ENCODE peak calls at places on chromosome 11, in four cellular contexts. N, I, Q and D are unnamed samples.

GRCh38 chr11:118265954-118266353 is 1.9 kb upstream of the MPZL2 start:
- DNase-seq in N (no peak), I (no peak), Q (no peak), D (peak; percentile 49)

GRCh38 chr11:67001332-67001731 is 21.6 kb upstream of the SYT12 start:
- DNase-seq in N (no peak), I (no peak), Q (no peak), D (no peak)

GRCh38 chr11:74466916-74467885 is at the start of gene KCNE3:
- DNase-seq in N (no peak), I (peak; percentile 78), Q (no peak), D (peak; percentile 13)

GRCh38 chr11:6647282-6647679 is 8.3 kb downstream of the DCHS1 start:
- DNase-seq in N (peak; percentile 56), I (no peak), Q (no peak), D (peak; percentile 67)

GRCh38 chr11:72528121-72528520 is 93.8 kb upstream of the CLPB start:
- DNase-seq in N (no peak), I (no peak), Q (no peak), D (no peak)

GRCh38 chr11:113991170-113991569 is 16.3 kb downstream of the HTR3A start:
- DNase-seq in N (peak; percentile 8), I (peak; percentile 35), Q (no peak), D (peak; percentile 38)

GRCh38 chr11:46122955-46123354 is 1.7 kb upstream of the PHF21A start:
- DNase-seq in N (peak; percentile 53), I (no peak), Q (no peak), D (peak; percentile 32)

GRCh38 chr11:129146196-129146595 is 45.9 kb downstream of the ARHGAP32 start:
- DNase-seq in N (peak; percentile 64), I (no peak), Q (no peak), D (no peak)

GRCh38 chr11:19259487-19260345 is 19.0 kb upstream of the E2F8 start:
- DNase-seq in N (peak; percentile 54), I (peak; percentile 59), Q (no peak), D (peak; percentile 73)

GRCh38 chr11:13249992-13250391 is 27.6 kb upstream of the BMAL1 start:
- DNase-seq in N (no peak), I (no peak), Q (no peak), D (peak; percentile 3)
- TF ChIP-seq FOS in N (no peak), I (no peak), Q (no peak), D (no peak)

DNA sequence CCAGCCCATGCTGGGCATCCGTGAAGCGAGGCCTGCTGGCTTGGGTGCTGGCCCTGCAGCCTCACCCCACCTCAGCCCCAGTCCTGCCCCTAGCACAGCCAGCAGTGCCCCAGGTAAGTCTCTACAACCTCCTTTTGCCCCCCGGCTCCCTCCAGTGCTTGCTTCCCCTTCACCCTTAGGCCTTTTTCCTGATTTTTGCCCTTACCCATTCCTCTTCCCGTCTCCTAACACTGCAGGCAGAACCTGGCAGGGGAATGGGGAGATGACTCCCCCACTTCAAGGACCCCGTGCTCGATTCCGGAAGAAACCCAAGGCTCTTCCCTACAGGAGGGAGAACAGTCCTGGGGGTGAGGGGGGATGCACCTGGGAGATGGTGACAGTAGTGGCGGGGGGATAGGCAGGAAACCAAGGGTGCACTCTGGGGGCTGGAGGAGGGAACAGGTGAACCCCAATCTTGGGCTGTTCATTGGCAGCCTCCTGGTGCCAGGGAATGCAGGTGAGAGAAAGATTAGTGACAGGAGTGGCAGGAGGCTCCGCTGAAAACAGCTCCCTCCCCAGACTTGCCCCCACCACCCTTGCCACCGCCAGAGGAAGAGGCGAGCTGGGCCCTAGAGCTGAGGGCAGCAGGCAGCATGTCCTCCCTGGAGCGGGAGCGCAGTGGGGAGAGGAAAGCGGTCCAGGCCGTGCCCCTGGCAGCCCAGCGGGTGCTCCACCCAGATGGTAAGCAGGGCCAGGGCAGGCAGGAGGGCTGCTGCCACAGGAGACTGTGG is 14.2 kb downstream of the ROBO3 start:
- DNase-seq in N (no peak), I (no peak), Q (no peak), D (no peak)
- TF ChIP-seq FOS in N (no peak), I (no peak), Q (no peak), D (no peak)

DNA sequence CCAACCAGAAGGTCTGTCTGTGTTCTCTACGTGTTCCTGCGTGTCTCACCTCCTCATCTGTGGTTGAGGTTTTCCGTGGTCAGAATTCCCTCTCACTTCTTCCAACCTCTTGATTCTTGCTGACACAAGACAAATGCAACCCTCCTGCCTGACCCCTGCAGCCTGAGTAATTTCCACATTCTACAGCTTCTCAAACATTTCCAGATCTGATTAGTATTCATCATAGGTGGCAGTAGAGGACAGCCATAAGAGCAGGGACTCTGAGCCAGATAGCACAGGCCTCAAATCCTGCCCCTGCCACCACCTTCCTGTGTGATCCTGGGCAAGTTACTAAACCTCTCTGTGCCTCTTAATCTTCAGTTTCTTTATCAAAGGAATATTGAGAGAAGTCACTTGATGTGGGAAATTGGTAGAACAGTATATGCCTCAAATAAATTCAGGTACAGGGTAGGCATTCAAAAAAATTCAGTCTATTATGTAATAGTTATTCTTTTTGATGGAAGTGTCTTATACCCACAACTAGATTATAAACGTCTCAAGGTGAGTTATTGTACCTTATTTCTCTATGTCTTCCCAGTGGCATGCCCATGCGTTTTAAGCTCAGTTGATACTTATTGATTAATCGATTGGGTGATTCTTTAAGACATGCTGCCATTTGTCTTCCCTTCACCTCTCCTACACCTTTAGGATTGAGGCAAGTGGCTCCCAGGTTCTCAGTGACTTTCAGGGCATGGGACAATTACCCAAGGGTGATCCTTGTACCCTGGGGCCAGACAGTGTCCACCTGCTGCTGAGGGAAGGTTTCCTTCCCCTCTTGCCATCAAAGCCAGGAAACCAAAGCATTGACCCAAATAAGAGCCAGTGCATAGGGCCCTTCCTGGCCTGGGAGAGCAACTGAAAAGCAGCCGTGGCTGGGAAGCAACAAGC is 19.6 kb downstream of the POU2AF1 start:
- DNase-seq in N (no peak), I (no peak), Q (no peak), D (no peak)
- TF ChIP-seq FOS in N (no peak), I (no peak), Q (no peak), D (no peak)

GRCh38 chr11:65862941-65863888 is 3.0 kb downstream of the MUS81 start:
- DNase-seq in N (no peak), I (no peak), Q (no peak), D (no peak)
- TF ChIP-seq FOS in N (no peak), I (no peak), Q (no peak), D (no peak)

DNA sequence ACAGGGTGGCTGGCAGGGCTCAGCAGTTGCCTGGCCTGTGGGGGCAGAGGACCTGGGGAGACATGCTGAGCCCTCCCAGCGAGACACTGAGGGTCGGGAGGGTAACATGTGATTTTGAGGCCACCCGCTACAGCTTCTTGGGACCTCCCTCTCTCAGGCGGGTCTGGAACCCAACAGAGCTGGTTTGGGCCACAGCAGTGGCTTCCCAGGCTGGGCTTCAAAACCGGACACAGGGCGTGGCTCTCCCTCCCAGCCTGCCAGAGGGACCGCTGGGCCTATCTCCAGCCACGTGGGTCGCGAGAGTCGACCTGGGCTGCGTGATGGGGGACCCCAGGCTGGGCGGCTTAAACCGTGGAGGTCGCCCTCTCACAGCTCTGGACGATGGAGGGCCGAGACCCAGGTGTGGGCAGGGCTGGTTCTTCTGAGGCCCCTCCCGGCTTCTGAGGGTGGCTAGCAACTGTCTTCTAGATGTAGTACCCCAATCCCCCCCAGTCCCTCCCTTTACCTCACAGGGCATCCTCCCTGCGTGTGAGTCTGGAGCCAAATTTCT is 91.7 kb downstream of the KCNQ1 start:
- DNase-seq in N (no peak), I (no peak), Q (no peak), D (no peak)
- TF ChIP-seq FOS in N (no peak), I (no peak), Q (no peak), D (no peak)

DNA sequence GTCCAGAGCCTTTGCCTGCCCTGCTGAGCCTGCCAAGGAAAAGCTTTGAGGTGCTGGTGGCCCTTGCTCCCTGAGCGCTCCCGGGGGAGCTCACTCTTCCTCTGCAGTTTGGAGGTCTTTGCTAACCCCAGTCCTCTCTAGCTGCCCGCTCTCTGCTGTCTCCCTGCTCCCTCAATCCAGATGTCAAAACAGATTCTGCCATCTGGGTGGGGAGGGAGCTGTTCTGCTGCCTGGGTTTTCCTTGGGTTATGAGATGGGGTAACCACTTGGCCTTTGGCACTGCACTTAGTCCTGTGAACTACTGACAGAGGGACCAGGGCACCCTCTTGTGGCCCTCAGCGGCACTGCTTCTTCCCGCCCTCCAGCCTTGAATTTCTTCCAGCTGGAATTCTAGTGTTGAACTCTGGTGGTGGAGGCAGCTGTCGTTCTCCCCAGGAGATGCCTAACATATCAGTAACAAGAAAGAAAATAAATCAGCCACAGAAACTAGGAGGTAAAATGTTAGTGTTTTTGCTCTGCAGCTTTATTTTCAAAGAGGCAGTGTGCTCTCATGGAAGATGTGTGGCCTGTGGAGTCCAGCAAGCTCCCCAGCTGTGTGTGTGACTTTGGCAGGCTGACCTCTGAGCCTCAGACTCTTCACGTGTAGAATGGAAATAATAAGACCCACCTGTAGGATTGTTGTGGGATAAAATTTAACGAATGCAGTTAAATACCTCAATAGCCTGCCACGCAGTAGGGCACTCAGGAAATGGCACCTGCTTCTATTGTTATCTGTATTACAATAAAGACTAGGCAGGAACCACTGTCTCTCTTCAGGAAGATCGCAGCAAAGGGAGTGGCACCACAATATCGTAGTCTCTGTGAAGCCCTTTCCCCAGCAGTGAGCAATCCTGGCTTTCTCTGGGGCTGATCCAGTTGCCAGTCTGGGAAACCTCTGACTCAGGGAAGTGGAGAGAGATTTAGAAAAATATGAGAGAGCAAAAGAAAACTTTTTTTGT is 23.4 kb downstream of the ARFGAP2 start:
- DNase-seq in N (peak; percentile 80), I (peak; percentile 82), Q (peak; percentile 7), D (peak; percentile 76)
- TF ChIP-seq FOS in N (no peak), I (no peak), Q (no peak), D (no peak)

GRCh38 chr11:29224739-29225384 is 792.0 kb downstream of the KCNA4 start:
- DNase-seq in N (no peak), I (no peak), Q (no peak), D (no peak)
- TF ChIP-seq FOS in N (no peak), I (no peak), Q (no peak), D (no peak)

DNA sequence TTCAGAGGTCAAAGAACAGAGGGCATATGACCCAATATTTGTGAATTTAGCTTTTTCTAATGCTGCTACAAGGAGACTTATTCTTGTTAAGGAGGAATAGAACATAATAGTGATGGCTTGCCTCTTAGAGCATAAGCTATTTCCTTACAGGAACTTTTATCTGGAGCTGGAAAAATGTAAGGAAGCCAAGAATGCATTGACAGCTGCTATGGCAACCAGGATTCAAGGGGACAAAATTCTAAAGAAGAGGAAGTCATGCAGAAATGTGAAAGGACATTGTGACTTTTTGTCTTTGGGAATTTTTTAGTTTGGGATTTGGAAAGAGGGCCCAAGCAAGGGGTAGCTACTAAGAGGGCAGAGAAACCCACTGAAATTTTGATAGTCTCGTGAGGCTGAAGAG is 51.1 kb downstream of the EHF start:
- DNase-seq in N (no peak), I (no peak), Q (no peak), D (peak; percentile 16)
- TF ChIP-seq FOS in N (no peak), I (no peak), Q (no peak), D (no peak)

GRCh38 chr11:112118176-112118575 is 31.5 kb downstream of the SDHD start:
- DNase-seq in N (no peak), I (no peak), Q (no peak), D (no peak)
- TF ChIP-seq FOS in N (no peak), I (no peak), Q (no peak), D (no peak)